ENCODE peak calls at places on chromosomes 3 and 15, in eight cellular contexts. One of them, this sample, is unnamed.

GRCh38 chr15:57323806-57324589 is 52.3 kb upstream of the CGNL1 start:
- DNase-seq in neural progenitor cell: peak; percentile 57
- DNase-seq in brain microvascular endothelial cell: peak; percentile 46
- DNase-seq in IMR-90: peak; percentile 60
- DNase-seq in esophagus squamous epithelium: no peak
- DNase-seq in lower lobe of right lung: no peak
- DNase-seq in heart left ventricle: no peak
- DNase-seq in left lung: no peak
- DNase-seq in this sample: no peak

GRCh38 chr3:23735575-23736326 is 70.0 kb upstream of the UBE2E1 start:
- DNase-seq in neural progenitor cell: peak; percentile 26
- DNase-seq in brain microvascular endothelial cell: peak; percentile 32
- DNase-seq in left lung: no peak
- DNase-seq in esophagus squamous epithelium: no peak
- DNase-seq in heart left ventricle: peak; percentile 78
- DNase-seq in IMR-90: no peak
- DNase-seq in lower lobe of right lung: no peak
- DNase-seq in this sample: no peak

GRCh38 chr15:79370716-79371115 is 59.8 kb downstream of the TMED3 start:
- DNase-seq in esophagus squamous epithelium: no peak
- DNase-seq in left lung: no peak
- DNase-seq in brain microvascular endothelial cell: peak; percentile 45
- DNase-seq in heart left ventricle: no peak
- DNase-seq in lower lobe of right lung: no peak
- DNase-seq in IMR-90: peak; percentile 83
- DNase-seq in neural progenitor cell: no peak
- DNase-seq in this sample: no peak

GRCh38 chr15:66899555-66900350 is 165.6 kb upstream of the SMAD3 start:
- DNase-seq in neural progenitor cell: no peak
- DNase-seq in heart left ventricle: no peak
- DNase-seq in esophagus squamous epithelium: no peak
- DNase-seq in brain microvascular endothelial cell: peak; percentile 42
- DNase-seq in IMR-90: peak; percentile 59
- DNase-seq in lower lobe of right lung: no peak
- DNase-seq in left lung: no peak
- DNase-seq in this sample: no peak

GRCh38 chr3:39473452-39474125 is 6.1 kb downstream of the MOBP start:
- DNase-seq in brain microvascular endothelial cell: no peak
- DNase-seq in neural progenitor cell: no peak
- DNase-seq in heart left ventricle: no peak
- DNase-seq in esophagus squamous epithelium: no peak
- DNase-seq in lower lobe of right lung: no peak
- DNase-seq in left lung: no peak
- DNase-seq in IMR-90: no peak
- DNase-seq in this sample: no peak

GRCh38 chr3:79081285-79081684 is 686.5 kb downstream of the ROBO1 start:
- DNase-seq in esophagus squamous epithelium: no peak
- DNase-seq in neural progenitor cell: peak; percentile 7
- DNase-seq in lower lobe of right lung: no peak
- DNase-seq in left lung: no peak
- DNase-seq in heart left ventricle: no peak
- DNase-seq in brain microvascular endothelial cell: no peak
- DNase-seq in IMR-90: no peak
- DNase-seq in this sample: no peak

GRCh38 chr3:156404217-156404616 is 150.7 kb downstream of the SSR3 start:
- DNase-seq in esophagus squamous epithelium: no peak
- DNase-seq in brain microvascular endothelial cell: no peak
- DNase-seq in left lung: no peak
- DNase-seq in heart left ventricle: no peak
- DNase-seq in neural progenitor cell: no peak
- DNase-seq in lower lobe of right lung: no peak
- DNase-seq in IMR-90: no peak
- DNase-seq in this sample: no peak

GRCh38 chr3:72343078-72343477 is 505.2 kb downstream of the SHQ1 start:
- DNase-seq in IMR-90: peak; percentile 57
- DNase-seq in brain microvascular endothelial cell: peak; percentile 26
- DNase-seq in left lung: no peak
- DNase-seq in esophagus squamous epithelium: no peak
- DNase-seq in heart left ventricle: no peak
- DNase-seq in neural progenitor cell: no peak
- DNase-seq in lower lobe of right lung: no peak
- DNase-seq in this sample: no peak

GRCh38 chr3:53196575-53197407 is 35.8 kb downstream of the PRKCD start:
- DNase-seq in left lung: no peak
- DNase-seq in IMR-90: peak; percentile 62
- DNase-seq in lower lobe of right lung: peak; percentile 67
- DNase-seq in brain microvascular endothelial cell: peak; percentile 82
- DNase-seq in heart left ventricle: no peak
- DNase-seq in neural progenitor cell: peak; percentile 28
- DNase-seq in esophagus squamous epithelium: no peak
- DNase-seq in this sample: no peak

GRCh38 chr3:196012481-196012880 is 69.4 kb downstream of the TFRC start:
- DNase-seq in brain microvascular endothelial cell: peak; percentile 47
- DNase-seq in heart left ventricle: no peak
- DNase-seq in esophagus squamous epithelium: no peak
- DNase-seq in IMR-90: no peak
- DNase-seq in lower lobe of right lung: no peak
- DNase-seq in neural progenitor cell: no peak
- DNase-seq in left lung: no peak
- DNase-seq in this sample: no peak

GRCh38 chr3:189937302-189938255 is 183.1 kb downstream of the P3H2 start:
- DNase-seq in esophagus squamous epithelium: no peak
- DNase-seq in IMR-90: peak; percentile 92
- DNase-seq in heart left ventricle: no peak
- DNase-seq in brain microvascular endothelial cell: peak; percentile 93
- DNase-seq in neural progenitor cell: no peak
- DNase-seq in lower lobe of right lung: no peak
- DNase-seq in left lung: peak; percentile 48
- DNase-seq in this sample: no peak

GRCh38 chr15:60442763-60443162 is 36.2 kb downstream of the ICE2 start:
- DNase-seq in brain microvascular endothelial cell: no peak
- DNase-seq in left lung: no peak
- DNase-seq in neural progenitor cell: no peak
- DNase-seq in heart left ventricle: no peak
- DNase-seq in esophagus squamous epithelium: no peak
- DNase-seq in IMR-90: peak; percentile 48
- DNase-seq in lower lobe of right lung: no peak
- DNase-seq in this sample: no peak

GRCh38 chr3:72150634-72151412 is 365.9 kb upstream of the PROK2 start:
- DNase-seq in neural progenitor cell: no peak
- DNase-seq in heart left ventricle: no peak
- DNase-seq in lower lobe of right lung: no peak
- DNase-seq in esophagus squamous epithelium: no peak
- DNase-seq in brain microvascular endothelial cell: no peak
- DNase-seq in IMR-90: no peak
- DNase-seq in left lung: no peak
- DNase-seq in this sample: no peak

GRCh38 chr15:90871097-90871715 is 2.8 kb downstream of the FURIN start:
- DNase-seq in left lung: no peak
- DNase-seq in esophagus squamous epithelium: no peak
- DNase-seq in IMR-90: no peak
- DNase-seq in lower lobe of right lung: no peak
- DNase-seq in neural progenitor cell: peak; percentile 54
- DNase-seq in brain microvascular endothelial cell: peak; percentile 12
- DNase-seq in heart left ventricle: no peak
- DNase-seq in this sample: peak; percentile 62

GRCh38 chr15:89416339-89417183 is 79.8 kb downstream of the RHCG start:
- DNase-seq in neural progenitor cell: peak; percentile 90
- DNase-seq in brain microvascular endothelial cell: peak; percentile 68
- DNase-seq in esophagus squamous epithelium: no peak
- DNase-seq in left lung: peak; percentile 55
- DNase-seq in heart left ventricle: peak; percentile 30
- DNase-seq in IMR-90: peak; percentile 50
- DNase-seq in lower lobe of right lung: peak; percentile 67
- DNase-seq in this sample: peak; percentile 44

GRCh38 chr3:125054436-125055164 is 1.2 kb downstream of the HEG1 start:
- DNase-seq in heart left ventricle: peak; percentile 45
- DNase-seq in lower lobe of right lung: no peak
- DNase-seq in brain microvascular endothelial cell: peak; percentile 42
- DNase-seq in left lung: no peak
- DNase-seq in IMR-90: peak; percentile 68
- DNase-seq in neural progenitor cell: peak; percentile 53
- DNase-seq in esophagus squamous epithelium: no peak
- DNase-seq in this sample: no peak

GRCh38 chr3:125051715-125052581 is 3.8 kb downstream of the HEG1 start:
- DNase-seq in brain microvascular endothelial cell: peak; percentile 86
- DNase-seq in left lung: no peak
- DNase-seq in IMR-90: peak; percentile 91
- DNase-seq in lower lobe of right lung: no peak
- DNase-seq in esophagus squamous epithelium: no peak
- DNase-seq in neural progenitor cell: peak; percentile 66
- DNase-seq in heart left ventricle: peak; percentile 79
- DNase-seq in this sample: peak; percentile 74

GRCh38 chr3:125055165-125055912 is 458 bp downstream of the HEG1 start:
- DNase-seq in neural progenitor cell: no peak
- DNase-seq in heart left ventricle: peak; percentile 40
- DNase-seq in brain microvascular endothelial cell: no peak
- DNase-seq in IMR-90: peak; percentile 20
- DNase-seq in left lung: no peak
- DNase-seq in lower lobe of right lung: no peak
- DNase-seq in esophagus squamous epithelium: no peak
- DNase-seq in this sample: peak; percentile 51

GRCh38 chr3:125052671-125053303 is 3.0 kb downstream of the HEG1 start:
- DNase-seq in lower lobe of right lung: no peak
- DNase-seq in brain microvascular endothelial cell: peak; percentile 90
- DNase-seq in esophagus squamous epithelium: no peak
- DNase-seq in heart left ventricle: no peak
- DNase-seq in IMR-90: peak; percentile 92
- DNase-seq in left lung: no peak
- DNase-seq in neural progenitor cell: peak; percentile 44
- DNase-seq in this sample: peak; percentile 36

DNA sequence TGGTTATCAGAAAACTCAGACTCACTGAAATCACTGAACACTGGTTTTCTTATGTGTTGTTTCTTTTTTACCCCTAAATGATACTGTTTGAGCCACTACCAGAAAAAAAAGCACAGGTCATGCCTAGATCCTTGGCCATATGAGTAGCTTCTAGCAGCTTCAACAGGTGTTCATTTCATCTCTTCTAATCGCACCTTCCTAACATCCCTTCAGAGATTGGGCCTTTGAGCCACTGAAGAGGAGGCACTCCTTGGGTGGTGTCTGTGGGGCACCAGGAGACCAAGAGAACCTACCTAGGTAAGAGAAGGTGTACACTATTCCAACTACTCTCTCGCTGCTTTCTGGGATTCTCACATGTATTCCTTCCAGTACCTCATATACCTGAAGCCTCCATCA is 2.5 kb downstream of the HEG1 start:
- DNase-seq in left lung: no peak
- DNase-seq in esophagus squamous epithelium: no peak
- DNase-seq in neural progenitor cell: no peak
- DNase-seq in heart left ventricle: no peak
- DNase-seq in brain microvascular endothelial cell: no peak
- DNase-seq in IMR-90: no peak
- DNase-seq in lower lobe of right lung: no peak
- DNase-seq in this sample: no peak
- H3K4me3 ChIP-seq in left lung: peak overlapping the region; percentile 71
- H3K4me3 ChIP-seq in esophagus squamous epithelium: peak overlapping the region; percentile 71
- H3K4me3 ChIP-seq in neural progenitor cell: peak overlapping the region; percentile 2
- H3K4me3 ChIP-seq in heart left ventricle: peak overlapping the region; percentile 97
- H3K4me3 ChIP-seq in brain microvascular endothelial cell: peak overlapping the region; percentile 78
- H3K4me3 ChIP-seq in IMR-90: peak overlapping the region; percentile 96
- H3K4me3 ChIP-seq in lower lobe of right lung: peak overlapping the region; percentile 82
- H3K4me3 ChIP-seq in this sample: peak overlapping the region; percentile 87

DNA sequence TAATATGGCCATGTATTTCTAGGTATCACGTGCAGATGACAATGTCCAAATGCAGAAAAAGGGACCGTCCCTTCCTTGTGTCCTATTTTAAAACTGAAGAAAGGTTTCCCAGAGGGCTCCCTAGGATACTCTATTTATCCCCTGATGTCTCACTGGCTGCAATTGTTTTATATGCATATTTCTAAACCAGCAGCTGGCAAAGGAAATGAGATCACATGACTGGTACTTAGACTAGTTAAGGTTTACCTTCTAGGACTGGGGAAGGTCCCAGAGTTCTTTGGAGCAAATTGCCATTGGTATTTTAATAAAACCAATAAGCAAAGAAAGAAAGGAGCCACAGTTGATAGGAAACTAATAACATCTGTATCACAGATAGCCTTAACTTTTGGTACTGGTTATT is 29.5 kb downstream of the GTF2E1 start:
- DNase-seq in heart left ventricle: no peak
- DNase-seq in brain microvascular endothelial cell: no peak
- DNase-seq in IMR-90: no peak
- DNase-seq in left lung: no peak
- DNase-seq in lower lobe of right lung: no peak
- DNase-seq in neural progenitor cell: no peak
- DNase-seq in esophagus squamous epithelium: no peak
- DNase-seq in this sample: no peak
- H3K36me3 ChIP-seq in heart left ventricle: peaks cover 46% of the 10 kb centered on the region
- H3K36me3 ChIP-seq in brain microvascular endothelial cell: no peaks in the 10 kb centered on the region
- H3K36me3 ChIP-seq in IMR-90: peaks cover 12% of the 10 kb centered on the region
- H3K36me3 ChIP-seq in left lung: peaks cover 31% of the 10 kb centered on the region
- H3K36me3 ChIP-seq in lower lobe of right lung: peaks cover 24% of the 10 kb centered on the region
- H3K36me3 ChIP-seq in neural progenitor cell: peaks cover 7% of the 10 kb centered on the region
- H3K36me3 ChIP-seq in esophagus squamous epithelium: no peaks in the 10 kb centered on the region
- H3K36me3 ChIP-seq in this sample: peaks cover 4% of the 10 kb centered on the region

GRCh38 chr3:126939347-126939735 is 43.6 kb upstream of the PLXNA1 start:
- DNase-seq in IMR-90: no peak
- DNase-seq in lower lobe of right lung: no peak
- DNase-seq in left lung: no peak
- DNase-seq in heart left ventricle: peak; percentile 16
- DNase-seq in brain microvascular endothelial cell: no peak
- DNase-seq in neural progenitor cell: peak; percentile 51
- DNase-seq in esophagus squamous epithelium: no peak
- DNase-seq in this sample: no peak
- TF ChIP-seq CTCF in IMR-90: no peak
- TF ChIP-seq CTCF in lower lobe of right lung: no peak
- TF ChIP-seq CTCF in left lung: no peak
- TF ChIP-seq CTCF in heart left ventricle: no peak
- TF ChIP-seq CTCF in brain microvascular endothelial cell: peak; percentile 26
- TF ChIP-seq CTCF in neural progenitor cell: peak; percentile 48
- TF ChIP-seq CTCF in esophagus squamous epithelium: no peak
- TF ChIP-seq CTCF in this sample: no peak

DNA sequence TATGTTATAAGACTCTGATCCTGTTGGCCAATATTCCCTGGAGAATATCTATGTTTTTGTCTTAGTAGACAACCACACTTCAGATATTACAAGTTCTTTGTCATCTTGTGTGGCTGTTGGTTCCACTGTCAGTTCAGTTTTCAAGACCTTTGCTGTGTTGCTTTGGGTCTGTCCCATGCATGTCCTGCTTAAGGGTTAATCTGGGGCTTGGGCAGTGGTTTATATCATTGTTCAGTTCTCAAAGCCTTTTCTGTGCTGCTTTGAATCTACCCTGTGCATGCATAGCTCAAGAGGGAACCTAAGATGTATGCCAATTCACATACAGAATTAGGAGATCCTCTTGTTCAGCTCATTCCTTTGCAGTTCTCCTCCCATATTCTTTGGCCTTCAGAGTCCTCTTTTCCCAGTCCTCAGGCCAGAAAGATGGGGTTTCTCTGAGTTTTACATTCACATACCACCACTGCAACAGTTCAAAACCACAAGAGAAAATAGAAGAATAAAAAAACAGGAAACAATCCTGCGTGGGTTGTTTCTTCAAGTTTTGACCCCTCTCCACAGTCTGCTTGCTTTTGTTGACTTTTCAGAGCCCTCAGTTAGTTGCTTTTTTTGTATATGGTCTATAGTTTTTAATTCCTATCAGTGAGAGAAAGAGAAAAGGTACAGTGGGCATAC is 21.6 kb downstream of the BUB1B start:
- DNase-seq in esophagus squamous epithelium: no peak
- DNase-seq in heart left ventricle: no peak
- DNase-seq in left lung: no peak
- DNase-seq in lower lobe of right lung: no peak
- DNase-seq in brain microvascular endothelial cell: no peak
- DNase-seq in neural progenitor cell: no peak
- DNase-seq in IMR-90: no peak
- DNase-seq in this sample: no peak
- H3K4me3 ChIP-seq in esophagus squamous epithelium: no peak overlapping the region
- H3K4me3 ChIP-seq in heart left ventricle: no peak overlapping the region
- H3K4me3 ChIP-seq in left lung: no peak overlapping the region
- H3K4me3 ChIP-seq in lower lobe of right lung: no peak overlapping the region
- H3K4me3 ChIP-seq in brain microvascular endothelial cell: no peak overlapping the region
- H3K4me3 ChIP-seq in neural progenitor cell: no peak overlapping the region
- H3K4me3 ChIP-seq in IMR-90: no peak overlapping the region
- H3K4me3 ChIP-seq in this sample: no peak overlapping the region

This sample was measured in psoas muscle.